ENCODE peak calls at places on chromosomes 13 and 19, in nine cellular contexts. One of them, this sample, is unnamed.

GRCh38 chr19:43425567-43426392 is 11.1 kb downstream of the TEX101 start:
- DNase-seq in BJ: no peak
- DNase-seq in Panc1: no peak
- DNase-seq in cardiac muscle cell: peak
- DNase-seq in dorsolateral prefrontal cortex: no peak
- DNase-seq in OCI-LY7: peak
- DNase-seq in prostate gland: peak
- DNase-seq in IMR-90: peak
- DNase-seq in fibroblast of the aortic adventitia: peak
- DNase-seq in this sample: no peak

GRCh38 chr13:31528758-31529157 is 210.6 kb upstream of the RXFP2 start:
- DNase-seq in BJ: no peak
- DNase-seq in Panc1: no peak
- DNase-seq in cardiac muscle cell: no peak
- DNase-seq in dorsolateral prefrontal cortex: no peak
- DNase-seq in OCI-LY7: no peak
- DNase-seq in prostate gland: no peak
- DNase-seq in IMR-90: no peak
- DNase-seq in fibroblast of the aortic adventitia: no peak
- DNase-seq in this sample: no peak

GRCh38 chr13:38417727-38418126 is 68.1 kb downstream of the UFM1 start:
- DNase-seq in BJ: no peak
- DNase-seq in Panc1: no peak
- DNase-seq in cardiac muscle cell: peak
- DNase-seq in dorsolateral prefrontal cortex: no peak
- DNase-seq in OCI-LY7: peak
- DNase-seq in prostate gland: no peak
- DNase-seq in IMR-90: peak
- DNase-seq in fibroblast of the aortic adventitia: no peak
- DNase-seq in this sample: no peak

GRCh38 chr13:60311527-60311926 is 85.5 kb upstream of the TDRD3 start:
- DNase-seq in BJ: no peak
- DNase-seq in Panc1: no peak
- DNase-seq in cardiac muscle cell: no peak
- DNase-seq in dorsolateral prefrontal cortex: no peak
- DNase-seq in OCI-LY7: no peak
- DNase-seq in prostate gland: no peak
- DNase-seq in IMR-90: no peak
- DNase-seq in fibroblast of the aortic adventitia: no peak
- DNase-seq in this sample: no peak

GRCh38 chr19:1503089-1503924 is 9.5 kb downstream of the ADAMTSL5 start:
- DNase-seq in BJ: no peak
- DNase-seq in Panc1: no peak
- DNase-seq in cardiac muscle cell: peak
- DNase-seq in dorsolateral prefrontal cortex: peak
- DNase-seq in OCI-LY7: peak
- DNase-seq in prostate gland: no peak
- DNase-seq in IMR-90: peak
- DNase-seq in fibroblast of the aortic adventitia: peak
- DNase-seq in this sample: no peak

GRCh38 chr13:64680739-64681138 is 2549.4 kb downstream of the PCDH9 start:
- DNase-seq in BJ: no peak
- DNase-seq in Panc1: no peak
- DNase-seq in cardiac muscle cell: no peak
- DNase-seq in dorsolateral prefrontal cortex: no peak
- DNase-seq in OCI-LY7: no peak
- DNase-seq in prostate gland: no peak
- DNase-seq in IMR-90: no peak
- DNase-seq in fibroblast of the aortic adventitia: no peak
- DNase-seq in this sample: no peak

GRCh38 chr19:3059653-3060052 is 2.6 kb downstream of the TLE5 start:
- DNase-seq in BJ: no peak
- DNase-seq in Panc1: no peak
- DNase-seq in cardiac muscle cell: no peak
- DNase-seq in dorsolateral prefrontal cortex: no peak
- DNase-seq in OCI-LY7: no peak
- DNase-seq in prostate gland: no peak
- DNase-seq in IMR-90: no peak
- DNase-seq in fibroblast of the aortic adventitia: no peak
- DNase-seq in this sample: no peak

GRCh38 chr13:101025925-101026324 is 351.3 kb upstream of the TMTC4 start:
- DNase-seq in BJ: no peak
- DNase-seq in Panc1: no peak
- DNase-seq in cardiac muscle cell: no peak
- DNase-seq in dorsolateral prefrontal cortex: no peak
- DNase-seq in OCI-LY7: no peak
- DNase-seq in prostate gland: no peak
- DNase-seq in IMR-90: no peak
- DNase-seq in fibroblast of the aortic adventitia: no peak
- DNase-seq in this sample: no peak

GRCh38 chr13:82905071-82905470 is 977.2 kb downstream of the SLITRK1 start:
- DNase-seq in BJ: no peak
- DNase-seq in Panc1: no peak
- DNase-seq in cardiac muscle cell: no peak
- DNase-seq in dorsolateral prefrontal cortex: no peak
- DNase-seq in OCI-LY7: no peak
- DNase-seq in prostate gland: no peak
- DNase-seq in IMR-90: no peak
- DNase-seq in fibroblast of the aortic adventitia: no peak
- DNase-seq in this sample: no peak

GRCh38 chr19:18833849-18834643 is 2.3 kb downstream of the UPF1 start:
- DNase-seq in BJ: no peak
- DNase-seq in Panc1: no peak
- DNase-seq in cardiac muscle cell: no peak
- DNase-seq in dorsolateral prefrontal cortex: no peak
- DNase-seq in OCI-LY7: no peak
- DNase-seq in prostate gland: peak
- DNase-seq in IMR-90: no peak
- DNase-seq in fibroblast of the aortic adventitia: no peak
- DNase-seq in this sample: no peak

GRCh38 chr19:3966051-3967017 is 4.6 kb downstream of the DAPK3 start:
- DNase-seq in BJ: no peak
- DNase-seq in Panc1: no peak
- DNase-seq in cardiac muscle cell: no peak
- DNase-seq in dorsolateral prefrontal cortex: no peak
- DNase-seq in OCI-LY7: no peak
- DNase-seq in prostate gland: no peak
- DNase-seq in IMR-90: no peak
- DNase-seq in fibroblast of the aortic adventitia: no peak
- DNase-seq in this sample: no peak

GRCh38 chr19:6481541-6482342 is at the start of gene DENND1C:
- DNase-seq in BJ: no peak
- DNase-seq in Panc1: no peak
- DNase-seq in cardiac muscle cell: peak
- DNase-seq in dorsolateral prefrontal cortex: peak
- DNase-seq in OCI-LY7: peak
- DNase-seq in prostate gland: no peak
- DNase-seq in IMR-90: no peak
- DNase-seq in fibroblast of the aortic adventitia: no peak
- DNase-seq in this sample: peak

GRCh38 chr19:18660051-18660910 is 23.2 kb upstream of the CRTC1 start:
- DNase-seq in BJ: no peak
- DNase-seq in Panc1: no peak
- DNase-seq in cardiac muscle cell: peak
- DNase-seq in dorsolateral prefrontal cortex: no peak
- DNase-seq in OCI-LY7: no peak
- DNase-seq in prostate gland: no peak
- DNase-seq in IMR-90: peak
- DNase-seq in fibroblast of the aortic adventitia: peak
- DNase-seq in this sample: no peak

GRCh38 chr13:33637978-33638743 is 179.8 kb upstream of the RFC3 start:
- DNase-seq in BJ: no peak
- DNase-seq in Panc1: no peak
- DNase-seq in cardiac muscle cell: peak
- DNase-seq in dorsolateral prefrontal cortex: no peak
- DNase-seq in OCI-LY7: no peak
- DNase-seq in prostate gland: no peak
- DNase-seq in IMR-90: peak
- DNase-seq in fibroblast of the aortic adventitia: peak
- DNase-seq in this sample: no peak

GRCh38 chr19:2391118-2391725 is 31.2 kb downstream of the TMPRSS9 start:
- DNase-seq in BJ: no peak
- DNase-seq in Panc1: peak
- DNase-seq in cardiac muscle cell: peak
- DNase-seq in dorsolateral prefrontal cortex: no peak
- DNase-seq in OCI-LY7: peak
- DNase-seq in prostate gland: peak
- DNase-seq in IMR-90: peak
- DNase-seq in fibroblast of the aortic adventitia: peak
- DNase-seq in this sample: peak

GRCh38 chr13:84431646-84432045 is 549.4 kb upstream of the SLITRK1 start:
- DNase-seq in BJ: peak
- DNase-seq in Panc1: no peak
- DNase-seq in cardiac muscle cell: no peak
- DNase-seq in dorsolateral prefrontal cortex: no peak
- DNase-seq in OCI-LY7: no peak
- DNase-seq in prostate gland: no peak
- DNase-seq in IMR-90: peak
- DNase-seq in fibroblast of the aortic adventitia: peak
- DNase-seq in this sample: no peak

GRCh38 chr19:38497907-38498306 is 64.4 kb downstream of the RYR1 start:
- DNase-seq in BJ: no peak
- DNase-seq in Panc1: no peak
- DNase-seq in cardiac muscle cell: no peak
- DNase-seq in dorsolateral prefrontal cortex: no peak
- DNase-seq in OCI-LY7: no peak
- DNase-seq in prostate gland: no peak
- DNase-seq in IMR-90: no peak
- DNase-seq in fibroblast of the aortic adventitia: no peak
- DNase-seq in this sample: no peak

GRCh38 chr13:23767806-23768205 is 121.4 kb downstream of the MIPEP start:
- DNase-seq in BJ: no peak
- DNase-seq in Panc1: no peak
- DNase-seq in cardiac muscle cell: no peak
- DNase-seq in dorsolateral prefrontal cortex: no peak
- DNase-seq in OCI-LY7: no peak
- DNase-seq in prostate gland: no peak
- DNase-seq in IMR-90: no peak
- DNase-seq in fibroblast of the aortic adventitia: no peak
- DNase-seq in this sample: no peak

GRCh38 chr19:5247957-5248705 is 92.5 kb downstream of the PTPRS start:
- DNase-seq in BJ: no peak
- DNase-seq in Panc1: no peak
- DNase-seq in cardiac muscle cell: no peak
- DNase-seq in dorsolateral prefrontal cortex: no peak
- DNase-seq in OCI-LY7: no peak
- DNase-seq in prostate gland: no peak
- DNase-seq in IMR-90: no peak
- DNase-seq in fibroblast of the aortic adventitia: no peak
- DNase-seq in this sample: no peak

GRCh38 chr13:79936368-79937136 is 404.4 kb downstream of the SPRY2 start:
- DNase-seq in BJ: peak
- DNase-seq in Panc1: peak
- DNase-seq in cardiac muscle cell: peak
- DNase-seq in dorsolateral prefrontal cortex: peak
- DNase-seq in OCI-LY7: no peak
- DNase-seq in prostate gland: peak
- DNase-seq in IMR-90: peak
- DNase-seq in fibroblast of the aortic adventitia: peak
- DNase-seq in this sample: no peak
- H3K4me3 ChIP-seq in BJ: no peak
- H3K4me3 ChIP-seq in Panc1: no peak
- H3K4me3 ChIP-seq in cardiac muscle cell: no peak
- H3K4me3 ChIP-seq in dorsolateral prefrontal cortex: peak
- H3K4me3 ChIP-seq in OCI-LY7: no peak
- H3K4me3 ChIP-seq in prostate gland: no peak
- H3K4me3 ChIP-seq in IMR-90: no peak
- H3K4me3 ChIP-seq in fibroblast of the aortic adventitia: no peak
- H3K4me3 ChIP-seq in this sample: no peak

GRCh38 chr19:10431254-10431942 is 11.1 kb downstream of the PDE4A start:
- DNase-seq in BJ: no peak
- DNase-seq in Panc1: no peak
- DNase-seq in cardiac muscle cell: peak
- DNase-seq in dorsolateral prefrontal cortex: no peak
- DNase-seq in OCI-LY7: no peak
- DNase-seq in prostate gland: no peak
- DNase-seq in IMR-90: no peak
- DNase-seq in fibroblast of the aortic adventitia: peak
- DNase-seq in this sample: no peak
- TF ChIP-seq CTCF in BJ: no peak
- TF ChIP-seq CTCF in Panc1: no peak
- TF ChIP-seq CTCF in cardiac muscle cell: no peak
- TF ChIP-seq CTCF in dorsolateral prefrontal cortex: no peak
- TF ChIP-seq CTCF in OCI-LY7: no peak
- TF ChIP-seq CTCF in prostate gland: no peak
- TF ChIP-seq CTCF in IMR-90: no peak
- TF ChIP-seq CTCF in fibroblast of the aortic adventitia: no peak
- TF ChIP-seq CTCF in this sample: peak

GRCh38 chr19:40803857-40804782 is 5.1 kb downstream of the EGLN2 start:
- DNase-seq in BJ: no peak
- DNase-seq in Panc1: no peak
- DNase-seq in cardiac muscle cell: no peak
- DNase-seq in dorsolateral prefrontal cortex: no peak
- DNase-seq in OCI-LY7: peak
- DNase-seq in prostate gland: peak
- DNase-seq in IMR-90: no peak
- DNase-seq in fibroblast of the aortic adventitia: no peak
- DNase-seq in this sample: peak
- H3K4me3 ChIP-seq in BJ: no peak
- H3K4me3 ChIP-seq in Panc1: no peak
- H3K4me3 ChIP-seq in cardiac muscle cell: no peak
- H3K4me3 ChIP-seq in dorsolateral prefrontal cortex: peak
- H3K4me3 ChIP-seq in OCI-LY7: peak
- H3K4me3 ChIP-seq in prostate gland: no peak
- H3K4me3 ChIP-seq in IMR-90: no peak
- H3K4me3 ChIP-seq in fibroblast of the aortic adventitia: no peak
- H3K4me3 ChIP-seq in this sample: no peak

GRCh38 chr19:10568444-10568825 is 344 bp downstream of the CDKN2D start:
- DNase-seq in BJ: no peak
- DNase-seq in Panc1: no peak
- DNase-seq in cardiac muscle cell: no peak
- DNase-seq in dorsolateral prefrontal cortex: no peak
- DNase-seq in OCI-LY7: peak
- DNase-seq in prostate gland: no peak
- DNase-seq in IMR-90: no peak
- DNase-seq in fibroblast of the aortic adventitia: no peak
- DNase-seq in this sample: no peak

GRCh38 chr19:10567696-10568443 is 909 bp downstream of the CDKN2D start:
- DNase-seq in BJ: no peak
- DNase-seq in Panc1: no peak
- DNase-seq in cardiac muscle cell: no peak
- DNase-seq in dorsolateral prefrontal cortex: no peak
- DNase-seq in OCI-LY7: no peak
- DNase-seq in prostate gland: no peak
- DNase-seq in IMR-90: no peak
- DNase-seq in fibroblast of the aortic adventitia: no peak
- DNase-seq in this sample: no peak

GRCh38 chr19:10566408-10566657 is 523 bp upstream of the KRI1 start:
- DNase-seq in BJ: no peak
- DNase-seq in Panc1: no peak
- DNase-seq in cardiac muscle cell: no peak
- DNase-seq in dorsolateral prefrontal cortex: no peak
- DNase-seq in OCI-LY7: no peak
- DNase-seq in prostate gland: no peak
- DNase-seq in IMR-90: no peak
- DNase-seq in fibroblast of the aortic adventitia: no peak
- DNase-seq in this sample: no peak

GRCh38 chr19:10566658-10567410 is 1.0 kb upstream of the KRI1 start:
- DNase-seq in BJ: no peak
- DNase-seq in Panc1: no peak
- DNase-seq in cardiac muscle cell: no peak
- DNase-seq in dorsolateral prefrontal cortex: no peak
- DNase-seq in OCI-LY7: peak
- DNase-seq in prostate gland: no peak
- DNase-seq in IMR-90: no peak
- DNase-seq in fibroblast of the aortic adventitia: no peak
- DNase-seq in this sample: peak

GRCh38 chr19:10568826-10569651 is at the start of gene CDKN2D:
- DNase-seq in BJ: peak
- DNase-seq in Panc1: peak
- DNase-seq in cardiac muscle cell: peak
- DNase-seq in dorsolateral prefrontal cortex: peak
- DNase-seq in OCI-LY7: peak
- DNase-seq in prostate gland: peak
- DNase-seq in IMR-90: peak
- DNase-seq in fibroblast of the aortic adventitia: peak
- DNase-seq in this sample: peak
- TF ChIP-seq CTCF in BJ: no peak
- TF ChIP-seq CTCF in Panc1: no peak
- TF ChIP-seq CTCF in cardiac muscle cell: peak
- TF ChIP-seq CTCF in dorsolateral prefrontal cortex: peak
- TF ChIP-seq CTCF in OCI-LY7: no peak
- TF ChIP-seq CTCF in prostate gland: peak
- TF ChIP-seq CTCF in IMR-90: no peak
- TF ChIP-seq CTCF in fibroblast of the aortic adventitia: no peak
- TF ChIP-seq CTCF in this sample: no peak

This sample was measured in GM12864.